ENCODE peak calls at places on chromosome 17, in four cellular contexts. One of them, this sample, is unnamed.

GRCh38 chr17:39716879-39717536 is 13.3 kb downstream of the MIEN1 start:
- DNase-seq in cardiac fibroblast: no peak
- DNase-seq in fibroblast of the aortic adventitia: no peak
- DNase-seq in gastrocnemius medialis: no peak
- DNase-seq in this sample: no peak

GRCh38 chr17:82690786-82691489 is 7.6 kb downstream of the RAB40B start:
- DNase-seq in cardiac fibroblast: no peak
- DNase-seq in fibroblast of the aortic adventitia: no peak
- DNase-seq in gastrocnemius medialis: no peak
- DNase-seq in this sample: no peak

GRCh38 chr17:74354123-74354522 is 7.5 kb downstream of the BTBD17 start:
- DNase-seq in cardiac fibroblast: no peak
- DNase-seq in gastrocnemius medialis: no peak
- DNase-seq in fibroblast of the aortic adventitia: no peak
- DNase-seq in this sample: no peak

GRCh38 chr17:64009571-64010402 is 10.6 kb downstream of the ICAM2 start:
- DNase-seq in gastrocnemius medialis: no peak
- DNase-seq in fibroblast of the aortic adventitia: no peak
- DNase-seq in cardiac fibroblast: no peak
- DNase-seq in this sample: no peak

GRCh38 chr17:73686961-73687360 is 42.7 kb upstream of the SDK2 start:
- DNase-seq in cardiac fibroblast: no peak
- DNase-seq in gastrocnemius medialis: no peak
- DNase-seq in fibroblast of the aortic adventitia: no peak
- DNase-seq in this sample: peak; percentile 11

GRCh38 chr17:80791758-80792284 is 199.8 kb upstream of the CHMP6 start:
- DNase-seq in gastrocnemius medialis: peak; percentile 92
- DNase-seq in fibroblast of the aortic adventitia: peak; percentile 95
- DNase-seq in cardiac fibroblast: peak; percentile 93
- DNase-seq in this sample: no peak

GRCh38 chr17:73203788-73204479 is 11.1 kb downstream of the COG1 start:
- DNase-seq in gastrocnemius medialis: no peak
- DNase-seq in fibroblast of the aortic adventitia: no peak
- DNase-seq in cardiac fibroblast: no peak
- DNase-seq in this sample: no peak

GRCh38 chr17:58691701-58692238 is at the start of gene TEX14:
- DNase-seq in gastrocnemius medialis: no peak
- DNase-seq in cardiac fibroblast: no peak
- DNase-seq in fibroblast of the aortic adventitia: no peak
- DNase-seq in this sample: no peak

GRCh38 chr17:3678095-3678820 is 9.6 kb downstream of the EMC6 start:
- DNase-seq in cardiac fibroblast: no peak
- DNase-seq in fibroblast of the aortic adventitia: peak; percentile 73
- DNase-seq in gastrocnemius medialis: no peak
- DNase-seq in this sample: no peak

GRCh38 chr17:33436321-33436720 is 143.2 kb upstream of the ASIC2 start:
- DNase-seq in cardiac fibroblast: peak; percentile 8
- DNase-seq in gastrocnemius medialis: no peak
- DNase-seq in fibroblast of the aortic adventitia: peak; percentile 2
- DNase-seq in this sample: no peak

GRCh38 chr17:65794572-65794971 is 233.1 kb upstream of the AXIN2 start:
- DNase-seq in cardiac fibroblast: peak; percentile 46
- DNase-seq in fibroblast of the aortic adventitia: peak; percentile 35
- DNase-seq in gastrocnemius medialis: no peak
- DNase-seq in this sample: no peak

GRCh38 chr17:75088902-75089417 is 1.2 kb downstream of the SLC16A5 start:
- DNase-seq in fibroblast of the aortic adventitia: no peak
- DNase-seq in cardiac fibroblast: no peak
- DNase-seq in gastrocnemius medialis: no peak
- DNase-seq in this sample: no peak

GRCh38 chr17:73798111-73798748 is 154.0 kb upstream of the SDK2 start:
- DNase-seq in fibroblast of the aortic adventitia: peak; percentile 85
- DNase-seq in cardiac fibroblast: peak; percentile 95
- DNase-seq in gastrocnemius medialis: no peak
- DNase-seq in this sample: no peak

GRCh38 chr17:16215273-16215964 is at the start of gene NCOR1:
- DNase-seq in fibroblast of the aortic adventitia: peak; percentile 90
- DNase-seq in gastrocnemius medialis: peak; percentile 87
- DNase-seq in cardiac fibroblast: peak; percentile 96
- DNase-seq in this sample: peak; percentile 97
- TF ChIP-seq CTCF in fibroblast of the aortic adventitia: peak; percentile 23
- TF ChIP-seq CTCF in gastrocnemius medialis: no peak
- TF ChIP-seq CTCF in cardiac fibroblast: peak; percentile 40
- TF ChIP-seq CTCF in this sample: peak; percentile 55

DNA sequence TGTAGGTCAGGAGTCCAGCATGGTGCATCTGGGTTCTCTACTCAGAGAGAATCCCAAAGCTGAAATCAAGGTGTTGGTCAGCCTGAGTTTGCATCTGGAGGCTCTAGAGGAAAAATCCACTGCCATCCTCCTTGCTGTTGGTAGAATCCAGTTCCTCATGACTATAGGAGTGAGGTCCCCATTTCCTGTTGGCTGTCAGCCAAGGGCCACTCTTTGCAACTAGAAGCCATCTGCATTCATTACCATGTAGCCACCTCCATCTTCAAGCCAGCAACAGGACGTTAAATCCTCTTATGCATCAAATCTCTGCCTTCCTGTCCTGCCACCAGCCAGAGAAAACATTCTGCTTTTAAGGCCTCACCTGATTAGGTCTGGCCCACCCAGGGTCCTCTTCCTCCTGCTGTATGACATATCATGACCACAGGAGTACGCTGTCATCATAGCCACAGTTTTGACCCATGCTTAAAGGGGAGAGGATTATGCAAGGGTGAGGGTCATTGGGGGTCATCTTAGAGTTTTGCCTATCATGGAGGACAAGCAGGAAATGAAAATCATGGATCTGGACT is 40.5 kb downstream of the DNAH9 start:
- DNase-seq in fibroblast of the aortic adventitia: no peak
- DNase-seq in gastrocnemius medialis: no peak
- DNase-seq in cardiac fibroblast: no peak
- DNase-seq in this sample: peak; percentile 62
- TF ChIP-seq CTCF in fibroblast of the aortic adventitia: no peak
- TF ChIP-seq CTCF in gastrocnemius medialis: no peak
- TF ChIP-seq CTCF in cardiac fibroblast: no peak
- TF ChIP-seq CTCF in this sample: no peak

DNA sequence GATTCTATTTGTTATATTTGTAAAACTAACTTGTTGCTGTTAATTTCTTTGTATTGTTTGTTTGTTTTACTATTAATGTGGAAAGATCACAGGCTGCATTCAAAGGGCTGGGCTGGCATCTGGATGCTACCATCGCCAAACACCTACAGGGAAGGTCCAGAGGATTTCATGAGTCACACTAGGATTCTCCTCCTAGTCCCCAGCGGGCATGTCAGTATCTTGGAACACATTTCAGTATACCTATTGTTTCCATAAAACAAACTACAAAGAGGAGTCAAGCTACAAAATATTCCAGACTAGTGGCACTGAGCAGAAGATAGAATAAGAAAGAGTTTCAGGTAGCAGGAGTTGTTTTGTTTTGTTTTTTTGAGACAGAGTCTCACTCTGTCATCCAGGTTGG is 55.3 kb downstream of the NOG start:
- DNase-seq in fibroblast of the aortic adventitia: no peak
- DNase-seq in cardiac fibroblast: no peak
- DNase-seq in gastrocnemius medialis: no peak
- DNase-seq in this sample: no peak
- TF ChIP-seq CTCF in fibroblast of the aortic adventitia: no peak
- TF ChIP-seq CTCF in cardiac fibroblast: no peak
- TF ChIP-seq CTCF in gastrocnemius medialis: no peak
- TF ChIP-seq CTCF in this sample: no peak

GRCh38 chr17:32349503-32349853 is 479 bp upstream of the ZNF207 start:
- DNase-seq in fibroblast of the aortic adventitia: no peak
- DNase-seq in gastrocnemius medialis: no peak
- DNase-seq in cardiac fibroblast: peak; percentile 32
- DNase-seq in this sample: no peak

GRCh38 chr17:32348483-32348800 is 1.5 kb upstream of the ZNF207 start:
- DNase-seq in fibroblast of the aortic adventitia: no peak
- DNase-seq in gastrocnemius medialis: no peak
- DNase-seq in cardiac fibroblast: no peak
- DNase-seq in this sample: no peak

GRCh38 chr17:32345953-32346600 is 3.9 kb upstream of the ZNF207 start:
- DNase-seq in cardiac fibroblast: no peak
- DNase-seq in fibroblast of the aortic adventitia: no peak
- DNase-seq in gastrocnemius medialis: no peak
- DNase-seq in this sample: no peak

GRCh38 chr17:32350662-32351418 is 883 bp downstream of the ZNF207 start:
- DNase-seq in fibroblast of the aortic adventitia: peak; percentile 82
- DNase-seq in gastrocnemius medialis: no peak
- DNase-seq in cardiac fibroblast: peak; percentile 83
- DNase-seq in this sample: no peak

GRCh38 chr17:32349854-32350661 is at the start of gene ZNF207:
- DNase-seq in fibroblast of the aortic adventitia: peak; percentile 97
- DNase-seq in cardiac fibroblast: peak; percentile 98
- DNase-seq in gastrocnemius medialis: peak; percentile 96
- DNase-seq in this sample: peak; percentile 98
- TF ChIP-seq CTCF in fibroblast of the aortic adventitia: no peak
- TF ChIP-seq CTCF in cardiac fibroblast: no peak
- TF ChIP-seq CTCF in gastrocnemius medialis: no peak
- TF ChIP-seq CTCF in this sample: no peak

This sample was measured in osteocyte.